ENCODE peak calls at places on chromosomes 16 and 17, in four cellular contexts. One of them, this sample, is unnamed.
A peak's percentile ranks its signal among the peaks of the same experiment; 100 is the strongest.

GRCh38 chr17:42563543-42563942 is 1.6 kb downstream of the COASY start:
- DNase-seq in heart right ventricle: no peak
- DNase-seq in uterus: no peak
- DNase-seq in PC-3: peak; percentile 61
- DNase-seq in this sample: peak; percentile 47

GRCh38 chr17:71790791-71791190 is 330.0 kb upstream of the SOX9 start:
- DNase-seq in PC-3: peak; percentile 77
- DNase-seq in heart right ventricle: no peak
- DNase-seq in uterus: no peak
- DNase-seq in this sample: no peak

GRCh38 chr16:31033709-31034492 is 543 bp downstream of the STX4 start:
- DNase-seq in heart right ventricle: peak; percentile 90
- DNase-seq in PC-3: peak; percentile 73
- DNase-seq in uterus: peak; percentile 89
- DNase-seq in this sample: peak; percentile 90

GRCh38 chr17:78759203-78759968 is 22.7 kb downstream of the CYTH1 start:
- DNase-seq in PC-3: no peak
- DNase-seq in uterus: no peak
- DNase-seq in heart right ventricle: peak; percentile 70
- DNase-seq in this sample: peak; percentile 61

GRCh38 chr17:37527249-37527851 is 37.7 kb downstream of the DUSP14 start:
- DNase-seq in heart right ventricle: no peak
- DNase-seq in PC-3: peak; percentile 67
- DNase-seq in uterus: no peak
- DNase-seq in this sample: peak; percentile 22

GRCh38 chr17:33874617-33875060 is 380.4 kb upstream of the CCL2 start:
- DNase-seq in uterus: no peak
- DNase-seq in PC-3: no peak
- DNase-seq in heart right ventricle: no peak
- DNase-seq in this sample: peak; percentile 37

GRCh38 chr17:9937164-9937835 is 32.2 kb upstream of the RCVRN start:
- DNase-seq in heart right ventricle: peak; percentile 75
- DNase-seq in PC-3: no peak
- DNase-seq in uterus: no peak
- DNase-seq in this sample: no peak

GRCh38 chr17:54919456-54919855 is 18.8 kb downstream of the TOM1L1 start:
- DNase-seq in PC-3: no peak
- DNase-seq in uterus: no peak
- DNase-seq in heart right ventricle: no peak
- DNase-seq in this sample: no peak

GRCh38 chr16:7443108-7443507 is 110.5 kb downstream of the RBFOX1 start:
- DNase-seq in heart right ventricle: no peak
- DNase-seq in uterus: no peak
- DNase-seq in PC-3: no peak
- DNase-seq in this sample: no peak

GRCh38 chr16:89686520-89687091 is at the start of gene CDK10:
- DNase-seq in uterus: peak; percentile 94
- DNase-seq in PC-3: peak; percentile 90
- DNase-seq in heart right ventricle: peak; percentile 93
- DNase-seq in this sample: peak; percentile 94

GRCh38 chr16:89363621-89364393 is 126.6 kb downstream of the ANKRD11 start:
- DNase-seq in uterus: no peak
- DNase-seq in heart right ventricle: no peak
- DNase-seq in PC-3: peak; percentile 59
- DNase-seq in this sample: no peak

GRCh38 chr16:69031877-69032301 is 73.6 kb upstream of the HAS3 start:
- DNase-seq in uterus: no peak
- DNase-seq in PC-3: peak; percentile 46
- DNase-seq in heart right ventricle: no peak
- DNase-seq in this sample: no peak

GRCh38 chr17:37191219-37191618 is 184.6 kb upstream of the C17orf78 start:
- DNase-seq in PC-3: peak; percentile 2
- DNase-seq in uterus: no peak
- DNase-seq in heart right ventricle: no peak
- DNase-seq in this sample: no peak

GRCh38 chr17:15036238-15036637 is 228.9 kb downstream of the PMP22 start:
- DNase-seq in uterus: no peak
- DNase-seq in heart right ventricle: no peak
- DNase-seq in PC-3: no peak
- DNase-seq in this sample: no peak

GRCh38 chr17:48240562-48241130 is 133.1 kb downstream of the SNX11 start:
- DNase-seq in PC-3: peak; percentile 77
- DNase-seq in heart right ventricle: no peak
- DNase-seq in uterus: no peak
- DNase-seq in this sample: no peak

GRCh38 chr17:80260791-80261158 is at the start of gene RNF213:
- DNase-seq in uterus: peak; percentile 56
- DNase-seq in heart right ventricle: peak; percentile 65
- DNase-seq in PC-3: peak; percentile 39
- DNase-seq in this sample: peak; percentile 74
- H3K4me1 ChIP-seq in uterus: no peaks in the 10 kb centered on the region
- H3K4me1 ChIP-seq in heart right ventricle: peaks cover 13% of the 10 kb centered on the region
- H3K4me1 ChIP-seq in PC-3: peaks cover 25% of the 10 kb centered on the region
- H3K4me1 ChIP-seq in this sample: peaks cover 16% of the 10 kb centered on the region

DNA sequence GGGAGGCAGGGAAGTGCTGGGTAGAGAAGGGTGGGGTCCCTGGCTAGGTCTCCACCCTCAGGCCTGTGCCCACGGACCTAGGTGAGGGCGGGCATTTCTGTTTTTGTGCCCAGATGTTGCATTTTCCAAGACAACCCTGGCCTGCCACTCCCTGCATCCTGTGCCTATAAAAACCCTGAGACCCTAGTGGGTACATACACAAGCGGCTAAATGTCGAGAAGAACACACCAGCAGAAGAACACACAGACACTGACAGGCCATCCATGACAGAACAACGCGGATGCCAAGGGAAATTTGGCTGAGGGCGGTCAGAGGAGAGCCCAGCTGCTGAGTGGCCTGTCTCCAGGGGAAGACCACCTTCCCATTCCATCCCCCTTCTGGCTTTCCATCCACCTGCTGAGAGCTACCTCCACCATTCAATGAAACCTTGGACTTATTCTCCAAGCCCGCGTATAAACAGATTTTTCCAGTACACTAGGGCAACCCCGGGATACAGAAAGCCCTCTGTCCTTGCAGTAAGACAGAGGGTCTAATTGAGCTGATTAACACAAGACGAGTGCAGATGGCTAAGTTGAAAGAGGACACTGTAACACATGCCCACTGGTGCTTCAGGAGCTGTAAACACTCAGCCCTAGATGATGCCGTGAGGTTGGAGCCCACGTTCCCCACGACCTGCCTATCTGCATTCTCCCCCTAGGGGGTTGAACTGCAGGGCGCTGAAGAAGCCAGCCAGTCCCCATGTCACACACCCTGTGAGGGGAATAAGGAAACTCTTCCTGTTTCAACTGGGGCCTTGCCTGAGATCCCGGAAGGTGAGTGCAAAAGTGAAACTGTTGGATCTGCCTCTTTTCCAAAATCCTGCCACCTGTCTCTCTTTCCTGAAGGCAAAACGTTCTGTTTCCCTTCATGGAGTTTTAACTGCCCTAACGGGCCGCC is 147.2 kb upstream of the COX10 start:
- DNase-seq in heart right ventricle: no peak
- DNase-seq in PC-3: no peak
- DNase-seq in uterus: no peak
- DNase-seq in this sample: no peak
- TF ChIP-seq CTCF in heart right ventricle: no peak
- TF ChIP-seq CTCF in PC-3: no peak
- TF ChIP-seq CTCF in uterus: no peak
- TF ChIP-seq CTCF in this sample: no peak

DNA sequence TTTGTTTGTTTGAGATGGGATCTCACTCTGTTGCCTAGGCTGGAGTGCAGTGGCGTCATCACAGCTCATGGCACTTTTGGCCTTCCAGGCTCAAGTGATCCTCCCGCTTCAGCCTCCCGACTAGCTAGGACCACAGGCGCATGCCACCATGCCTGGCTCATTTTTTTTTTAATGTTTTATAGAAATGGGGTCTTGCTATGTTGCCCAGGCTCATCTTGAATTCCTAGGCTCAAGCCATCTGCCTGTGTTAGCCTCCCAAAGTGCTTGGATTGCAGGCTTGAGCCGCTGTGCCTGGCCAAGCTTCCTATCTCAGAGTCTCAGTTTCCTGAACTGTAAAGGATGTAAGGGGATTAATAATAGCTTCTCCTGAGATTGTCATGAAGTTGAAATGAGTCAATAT is 8.0 kb downstream of the SBK1 start:
- DNase-seq in heart right ventricle: no peak
- DNase-seq in PC-3: no peak
- DNase-seq in uterus: no peak
- DNase-seq in this sample: no peak
- H3K27me3 ChIP-seq in heart right ventricle: no peaks in the 10 kb centered on the region
- H3K27me3 ChIP-seq in PC-3: no peaks in the 10 kb centered on the region
- H3K27me3 ChIP-seq in uterus: no peaks in the 10 kb centered on the region
- H3K27me3 ChIP-seq in this sample: no peaks in the 10 kb centered on the region

GRCh38 chr16:4371481-4372314 is at the start of gene VASN:
- DNase-seq in PC-3: peak; percentile 70
- DNase-seq in uterus: peak; percentile 91
- DNase-seq in heart right ventricle: peak; percentile 86
- DNase-seq in this sample: peak; percentile 88
- H3K4me1 ChIP-seq in PC-3: peaks cover 77% of the 10 kb centered on the region
- H3K4me1 ChIP-seq in uterus: no peaks in the 10 kb centered on the region
- H3K4me1 ChIP-seq in heart right ventricle: peaks cover 31% of the 10 kb centered on the region
- H3K4me1 ChIP-seq in this sample: peaks cover 36% of the 10 kb centered on the region

GRCh38 chr17:83041305-83041704 is 38.1 kb upstream of the METRNL start:
- DNase-seq in PC-3: no peak
- DNase-seq in heart right ventricle: no peak
- DNase-seq in uterus: no peak
- DNase-seq in this sample: no peak

GRCh38 chr17:83046759-83047478 is 32.5 kb upstream of the METRNL start:
- DNase-seq in heart right ventricle: no peak
- DNase-seq in uterus: no peak
- DNase-seq in PC-3: no peak
- DNase-seq in this sample: no peak

GRCh38 chr17:83037084-83037950 is 42.1 kb upstream of the METRNL start:
- DNase-seq in uterus: no peak
- DNase-seq in PC-3: no peak
- DNase-seq in heart right ventricle: no peak
- DNase-seq in this sample: no peak

GRCh38 chr17:83036666-83037065 is 42.7 kb upstream of the METRNL start:
- DNase-seq in uterus: no peak
- DNase-seq in PC-3: no peak
- DNase-seq in heart right ventricle: no peak
- DNase-seq in this sample: no peak

DNA sequence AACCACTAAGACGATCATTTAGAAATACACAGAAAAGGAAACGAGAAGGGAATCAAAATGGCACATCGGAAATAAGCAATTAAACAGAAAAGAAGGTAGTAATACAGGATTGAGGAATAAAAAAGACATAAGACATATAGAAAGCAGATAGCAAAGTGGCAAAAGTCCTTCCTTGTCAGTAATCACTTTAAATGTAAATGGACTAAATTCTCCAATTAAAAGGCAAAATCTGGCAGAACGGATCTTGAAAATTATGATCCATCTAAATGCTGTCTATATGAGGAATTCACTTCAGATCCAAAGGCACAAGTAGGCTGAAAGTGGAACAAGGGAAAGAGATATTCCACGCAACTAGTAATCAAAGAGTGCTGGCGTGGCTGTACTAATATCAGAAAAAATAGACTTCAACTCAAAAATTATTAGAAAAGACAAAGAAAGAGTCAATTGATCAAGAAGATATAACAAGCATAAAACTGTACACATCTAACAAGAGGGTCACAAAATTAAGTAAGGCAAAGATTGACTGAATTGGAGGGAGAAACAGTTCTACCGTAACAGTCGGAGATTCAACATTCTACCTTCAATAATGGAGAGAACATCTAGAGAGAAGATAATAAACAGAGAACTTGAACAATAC is 36.8 kb upstream of the METRNL start:
- DNase-seq in heart right ventricle: no peak
- DNase-seq in PC-3: no peak
- DNase-seq in uterus: no peak
- DNase-seq in this sample: no peak
- TF ChIP-seq CTCF in heart right ventricle: no peak
- TF ChIP-seq CTCF in PC-3: no peak
- TF ChIP-seq CTCF in uterus: no peak
- TF ChIP-seq CTCF in this sample: no peak

GRCh38 chr16:2024026-2024425 is 2.7 kb upstream of the NHERF2 start:
- DNase-seq in heart right ventricle: peak; percentile 18
- DNase-seq in uterus: no peak
- DNase-seq in PC-3: no peak
- DNase-seq in this sample: no peak
- H3K27me3 ChIP-seq in heart right ventricle: peaks cover 34% of the 10 kb centered on the region
- H3K27me3 ChIP-seq in uterus: peaks cover 9% of the 10 kb centered on the region
- H3K27me3 ChIP-seq in PC-3: no peaks in the 10 kb centered on the region
- H3K27me3 ChIP-seq in this sample: no peaks in the 10 kb centered on the region

DNA sequence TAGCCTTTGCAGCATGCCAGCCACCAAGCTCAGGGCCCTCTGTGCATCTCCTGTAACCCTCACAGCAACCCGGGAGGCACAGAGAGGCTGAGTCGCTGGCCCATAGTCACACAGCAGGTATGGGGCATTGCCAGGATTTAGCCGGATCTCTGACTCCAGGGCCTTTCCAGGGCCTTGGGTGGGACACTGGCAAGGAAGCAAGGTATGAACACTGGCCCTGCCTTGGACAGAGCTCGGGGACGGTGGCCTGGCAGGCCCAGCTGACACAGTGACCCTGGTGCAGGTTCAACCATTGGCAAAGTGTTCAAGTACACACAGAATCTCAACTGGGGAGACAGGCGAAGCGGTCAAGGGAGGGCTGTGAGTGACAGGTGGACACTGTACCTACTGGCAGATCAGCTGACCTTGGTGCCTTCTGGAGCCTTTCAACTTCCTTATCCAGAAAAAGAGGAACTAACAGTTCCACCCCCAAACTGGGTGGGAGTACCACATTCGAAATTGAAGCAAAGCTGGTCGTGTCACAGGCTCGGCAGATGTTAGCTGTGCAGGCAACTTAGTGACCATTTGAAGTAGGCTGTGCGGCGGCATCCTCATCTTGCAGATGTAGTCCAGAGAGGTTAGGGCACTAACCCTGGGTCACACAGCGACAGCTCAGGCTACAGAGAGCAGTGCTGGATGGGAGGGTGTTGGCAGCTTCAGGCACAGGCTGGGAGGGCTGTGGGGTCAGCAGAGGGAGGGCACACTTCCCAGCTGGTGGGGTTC is 287.4 kb downstream of the SEC14L1 start:
- DNase-seq in uterus: no peak
- DNase-seq in heart right ventricle: no peak
- DNase-seq in PC-3: no peak
- DNase-seq in this sample: no peak
- H3K4me1 ChIP-seq in uterus: peaks cover 52% of the 10 kb centered on the region
- H3K4me1 ChIP-seq in heart right ventricle: peaks cover 59% of the 10 kb centered on the region
- H3K4me1 ChIP-seq in PC-3: peaks cover 69% of the 10 kb centered on the region
- H3K4me1 ChIP-seq in this sample: peaks cover 65% of the 10 kb centered on the region

GRCh38 chr17:40121191-40121885 is 433 bp upstream of the MSL1 start:
- DNase-seq in heart right ventricle: peak; percentile 58
- DNase-seq in PC-3: peak; percentile 25
- DNase-seq in uterus: peak; percentile 71
- DNase-seq in this sample: peak; percentile 74

GRCh38 chr17:40121886-40122465 is at the start of gene MSL1:
- DNase-seq in uterus: peak; percentile 91
- DNase-seq in heart right ventricle: peak; percentile 92
- DNase-seq in PC-3: peak; percentile 61
- DNase-seq in this sample: peak; percentile 89

GRCh38 chr17:40122944-40123810 is 1.4 kb downstream of the MSL1 start:
- DNase-seq in PC-3: peak; percentile 33
- DNase-seq in heart right ventricle: peak; percentile 53
- DNase-seq in uterus: peak; percentile 60
- DNase-seq in this sample: peak; percentile 74

GRCh38 chr17:40123811-40124114 is 2.0 kb downstream of the MSL1 start:
- DNase-seq in PC-3: no peak
- DNase-seq in heart right ventricle: no peak
- DNase-seq in uterus: no peak
- DNase-seq in this sample: no peak

GRCh38 chr17:40122466-40122943 is 734 bp downstream of the MSL1 start:
- DNase-seq in uterus: peak; percentile 56
- DNase-seq in heart right ventricle: peak; percentile 66
- DNase-seq in PC-3: peak; percentile 33
- DNase-seq in this sample: peak; percentile 72
- TF ChIP-seq CTCF in uterus: no peak
- TF ChIP-seq CTCF in heart right ventricle: no peak
- TF ChIP-seq CTCF in PC-3: no peak
- TF ChIP-seq CTCF in this sample: no peak

This sample was measured in BE2C.